ENCODE peak calls at places on chromosomes 5 and 9, in seven cellular contexts. One of them, this sample, is unnamed.

GRCh38 chr5:55421074-55421529 is 113.3 kb downstream of the MTREX start:
- DNase-seq in SK-N-SH: no peak
- DNase-seq in mammary epithelial cell: peak; percentile 64
- DNase-seq in OCI-LY7: no peak
- DNase-seq in PC-3: peak; percentile 8
- DNase-seq in H9: no peak
- DNase-seq in K562: no peak
- DNase-seq in this sample: no peak

GRCh38 chr5:177333420-177334154 is 17.9 kb downstream of the LMAN2 start:
- DNase-seq in SK-N-SH: no peak
- DNase-seq in mammary epithelial cell: no peak
- DNase-seq in OCI-LY7: no peak
- DNase-seq in PC-3: no peak
- DNase-seq in H9: no peak
- DNase-seq in K562: no peak
- DNase-seq in this sample: no peak

GRCh38 chr9:33101104-33101951 is 24.9 kb upstream of the SMU1 start:
- DNase-seq in SK-N-SH: no peak
- DNase-seq in mammary epithelial cell: peak; percentile 64
- DNase-seq in OCI-LY7: no peak
- DNase-seq in PC-3: peak; percentile 78
- DNase-seq in H9: no peak
- DNase-seq in K562: no peak
- DNase-seq in this sample: no peak

GRCh38 chr5:27682600-27682999 is 644.2 kb upstream of the CDH9 start:
- DNase-seq in SK-N-SH: no peak
- DNase-seq in mammary epithelial cell: peak; percentile 10
- DNase-seq in OCI-LY7: no peak
- DNase-seq in PC-3: peak; percentile 40
- DNase-seq in H9: peak; percentile 61
- DNase-seq in K562: no peak
- DNase-seq in this sample: peak; percentile 5

GRCh38 chr5:133706732-133707430 is 94.5 kb upstream of the FSTL4 start:
- DNase-seq in SK-N-SH: no peak
- DNase-seq in mammary epithelial cell: no peak
- DNase-seq in OCI-LY7: no peak
- DNase-seq in PC-3: no peak
- DNase-seq in H9: peak; percentile 11
- DNase-seq in K562: no peak
- DNase-seq in this sample: no peak

GRCh38 chr5:97658116-97658900 is 475.3 kb upstream of the RIOK2 start:
- DNase-seq in SK-N-SH: no peak
- DNase-seq in mammary epithelial cell: peak; percentile 7
- DNase-seq in OCI-LY7: no peak
- DNase-seq in PC-3: peak; percentile 53
- DNase-seq in H9: no peak
- DNase-seq in K562: no peak
- DNase-seq in this sample: no peak

GRCh38 chr5:135576075-135576599 is 2.7 kb downstream of the CXCL14 start:
- DNase-seq in SK-N-SH: no peak
- DNase-seq in mammary epithelial cell: no peak
- DNase-seq in OCI-LY7: no peak
- DNase-seq in PC-3: no peak
- DNase-seq in H9: peak; percentile 54
- DNase-seq in K562: no peak
- DNase-seq in this sample: no peak

GRCh38 chr9:137759649-137760321 is 117.8 kb upstream of the CACNA1B start:
- DNase-seq in SK-N-SH: no peak
- DNase-seq in mammary epithelial cell: no peak
- DNase-seq in OCI-LY7: no peak
- DNase-seq in PC-3: no peak
- DNase-seq in H9: no peak
- DNase-seq in K562: no peak
- DNase-seq in this sample: no peak

GRCh38 chr5:45507174-45507573 is 189.0 kb downstream of the HCN1 start:
- DNase-seq in SK-N-SH: no peak
- DNase-seq in mammary epithelial cell: no peak
- DNase-seq in OCI-LY7: no peak
- DNase-seq in PC-3: no peak
- DNase-seq in H9: no peak
- DNase-seq in K562: no peak
- DNase-seq in this sample: peak; percentile 10

GRCh38 chr5:160651682-160652645 is 200.0 kb downstream of the ATP10B start:
- DNase-seq in SK-N-SH: no peak
- DNase-seq in mammary epithelial cell: no peak
- DNase-seq in OCI-LY7: no peak
- DNase-seq in PC-3: no peak
- DNase-seq in H9: no peak
- DNase-seq in K562: no peak
- DNase-seq in this sample: no peak

GRCh38 chr5:540215-541147 is 16.2 kb upstream of the SLC9A3 start:
- DNase-seq in SK-N-SH: no peak
- DNase-seq in mammary epithelial cell: no peak
- DNase-seq in OCI-LY7: no peak
- DNase-seq in PC-3: no peak
- DNase-seq in H9: no peak
- DNase-seq in K562: no peak
- DNase-seq in this sample: no peak

GRCh38 chr5:30502277-30502676 is 691.2 kb upstream of the CDH6 start:
- DNase-seq in SK-N-SH: no peak
- DNase-seq in mammary epithelial cell: peak; percentile 72
- DNase-seq in OCI-LY7: no peak
- DNase-seq in PC-3: peak; percentile 78
- DNase-seq in H9: no peak
- DNase-seq in K562: no peak
- DNase-seq in this sample: no peak

GRCh38 chr9:130337784-130338380 is 72.3 kb downstream of the HMCN2 start:
- DNase-seq in SK-N-SH: no peak
- DNase-seq in mammary epithelial cell: no peak
- DNase-seq in OCI-LY7: no peak
- DNase-seq in PC-3: no peak
- DNase-seq in H9: no peak
- DNase-seq in K562: no peak
- DNase-seq in this sample: no peak

GRCh38 chr9:21244841-21245240 is 5.0 kb upstream of the IFNA14 start:
- DNase-seq in SK-N-SH: no peak
- DNase-seq in mammary epithelial cell: no peak
- DNase-seq in OCI-LY7: no peak
- DNase-seq in PC-3: no peak
- DNase-seq in H9: no peak
- DNase-seq in K562: no peak
- DNase-seq in this sample: no peak

GRCh38 chr5:66949066-66949465 is 247.5 kb downstream of the CD180 start:
- DNase-seq in SK-N-SH: no peak
- DNase-seq in mammary epithelial cell: peak; percentile 28
- DNase-seq in OCI-LY7: no peak
- DNase-seq in PC-3: no peak
- DNase-seq in H9: no peak
- DNase-seq in K562: no peak
- DNase-seq in this sample: no peak

GRCh38 chr5:154714271-154714986 is 40.7 kb upstream of the LARP1 start:
- DNase-seq in SK-N-SH: no peak
- DNase-seq in mammary epithelial cell: peak; percentile 4
- DNase-seq in OCI-LY7: no peak
- DNase-seq in PC-3: peak; percentile 17
- DNase-seq in H9: no peak
- DNase-seq in K562: no peak
- DNase-seq in this sample: no peak

GRCh38 chr5:95727764-95728191 is 3.4 kb upstream of the RHOBTB3 start:
- DNase-seq in SK-N-SH: peak; percentile 31
- DNase-seq in mammary epithelial cell: peak; percentile 39
- DNase-seq in OCI-LY7: peak; percentile 52
- DNase-seq in PC-3: peak; percentile 55
- DNase-seq in H9: no peak
- DNase-seq in K562: no peak
- DNase-seq in this sample: peak; percentile 44

GRCh38 chr9:119963258-119963797 is 594.1 kb upstream of the BRINP1 start:
- DNase-seq in SK-N-SH: peak; percentile 69
- DNase-seq in mammary epithelial cell: peak; percentile 30
- DNase-seq in OCI-LY7: no peak
- DNase-seq in PC-3: no peak
- DNase-seq in H9: peak; percentile 85
- DNase-seq in K562: no peak
- DNase-seq in this sample: peak; percentile 30

GRCh38 chr5:51960617-51961115 is 577.4 kb downstream of the ISL1 start:
- DNase-seq in SK-N-SH: peak; percentile 12
- DNase-seq in mammary epithelial cell: peak; percentile 17
- DNase-seq in OCI-LY7: peak; percentile 4
- DNase-seq in PC-3: peak; percentile 60
- DNase-seq in H9: no peak
- DNase-seq in K562: no peak
- DNase-seq in this sample: peak; percentile 12

GRCh38 chr9:96125624-96126023 is 176.4 kb downstream of the HSD17B3 start:
- DNase-seq in SK-N-SH: no peak
- DNase-seq in mammary epithelial cell: no peak
- DNase-seq in OCI-LY7: no peak
- DNase-seq in PC-3: no peak
- DNase-seq in H9: no peak
- DNase-seq in K562: no peak
- DNase-seq in this sample: no peak

GRCh38 chr5:113054899-113055298 is 78.3 kb downstream of the DCP2 start:
- DNase-seq in SK-N-SH: no peak
- DNase-seq in mammary epithelial cell: no peak
- DNase-seq in OCI-LY7: no peak
- DNase-seq in PC-3: no peak
- DNase-seq in H9: peak; percentile 18
- DNase-seq in K562: no peak
- DNase-seq in this sample: no peak

GRCh38 chr9:129555512-129556203 is 65.2 kb downstream of the C9orf50 start:
- DNase-seq in SK-N-SH: no peak
- DNase-seq in mammary epithelial cell: no peak
- DNase-seq in OCI-LY7: no peak
- DNase-seq in PC-3: no peak
- DNase-seq in H9: no peak
- DNase-seq in K562: no peak
- DNase-seq in this sample: no peak

GRCh38 chr5:59039296-59040006 is 456.6 kb downstream of the RAB3C start:
- DNase-seq in SK-N-SH: peak; percentile 87
- DNase-seq in mammary epithelial cell: peak; percentile 63
- DNase-seq in OCI-LY7: no peak
- DNase-seq in PC-3: peak; percentile 37
- DNase-seq in H9: peak; percentile 57
- DNase-seq in K562: no peak
- DNase-seq in this sample: peak; percentile 81

GRCh38 chr5:59037041-59037440 is 454.2 kb downstream of the RAB3C start:
- DNase-seq in SK-N-SH: no peak
- DNase-seq in mammary epithelial cell: no peak
- DNase-seq in OCI-LY7: no peak
- DNase-seq in PC-3: no peak
- DNase-seq in H9: no peak
- DNase-seq in K562: no peak
- DNase-seq in this sample: no peak

GRCh38 chr5:59039003-59039295 is 456.1 kb downstream of the RAB3C start:
- DNase-seq in SK-N-SH: no peak
- DNase-seq in mammary epithelial cell: no peak
- DNase-seq in OCI-LY7: no peak
- DNase-seq in PC-3: no peak
- DNase-seq in H9: peak; percentile 43
- DNase-seq in K562: no peak
- DNase-seq in this sample: no peak

GRCh38 chr5:59037453-59038168 is 454.7 kb downstream of the RAB3C start:
- DNase-seq in SK-N-SH: no peak
- DNase-seq in mammary epithelial cell: no peak
- DNase-seq in OCI-LY7: no peak
- DNase-seq in PC-3: no peak
- DNase-seq in H9: no peak
- DNase-seq in K562: no peak
- DNase-seq in this sample: no peak

GRCh38 chr5:59038169-59039002 is 455.5 kb downstream of the RAB3C start:
- DNase-seq in SK-N-SH: no peak
- DNase-seq in mammary epithelial cell: no peak
- DNase-seq in OCI-LY7: no peak
- DNase-seq in PC-3: no peak
- DNase-seq in H9: peak; percentile 54
- DNase-seq in K562: no peak
- DNase-seq in this sample: peak; percentile 23
- H2AFZ ChIP-seq in SK-N-SH: peak overlapping the region; percentile 93
- H2AFZ ChIP-seq in mammary epithelial cell: peak overlapping the region; percentile 92
- H2AFZ ChIP-seq in OCI-LY7: no peak overlapping the region
- H2AFZ ChIP-seq in PC-3: no peak overlapping the region
- H2AFZ ChIP-seq in H9: no peak overlapping the region
- H2AFZ ChIP-seq in K562: no peak overlapping the region
- H2AFZ ChIP-seq in this sample: peak overlapping the region; percentile 63

GRCh38 chr9:75914002-75914401 is 23.5 kb downstream of the PCSK5 start:
- DNase-seq in SK-N-SH: no peak
- DNase-seq in mammary epithelial cell: no peak
- DNase-seq in OCI-LY7: no peak
- DNase-seq in PC-3: no peak
- DNase-seq in H9: no peak
- DNase-seq in K562: no peak
- DNase-seq in this sample: peak; percentile 23
- H3K4me2 ChIP-seq in SK-N-SH: no peak overlapping the region
- H3K4me2 ChIP-seq in mammary epithelial cell: no peak overlapping the region
- H3K4me2 ChIP-seq in OCI-LY7: no peak overlapping the region
- H3K4me2 ChIP-seq in PC-3: no peak overlapping the region
- H3K4me2 ChIP-seq in H9: no peak overlapping the region
- H3K4me2 ChIP-seq in K562: no peak overlapping the region
- H3K4me2 ChIP-seq in this sample: no peak overlapping the region

GRCh38 chr5:7018601-7019000 is 305.4 kb downstream of the TENT4A start:
- DNase-seq in SK-N-SH: no peak
- DNase-seq in mammary epithelial cell: no peak
- DNase-seq in OCI-LY7: no peak
- DNase-seq in PC-3: no peak
- DNase-seq in H9: no peak
- DNase-seq in K562: no peak
- DNase-seq in this sample: no peak

GRCh38 chr5:7017004-7017770 is 304.0 kb downstream of the TENT4A start:
- DNase-seq in SK-N-SH: no peak
- DNase-seq in mammary epithelial cell: no peak
- DNase-seq in OCI-LY7: no peak
- DNase-seq in PC-3: no peak
- DNase-seq in H9: no peak
- DNase-seq in K562: no peak
- DNase-seq in this sample: no peak

GRCh38 chr5:7018144-7018543 is 304.9 kb downstream of the TENT4A start:
- DNase-seq in SK-N-SH: no peak
- DNase-seq in mammary epithelial cell: no peak
- DNase-seq in OCI-LY7: no peak
- DNase-seq in PC-3: no peak
- DNase-seq in H9: no peak
- DNase-seq in K562: no peak
- DNase-seq in this sample: no peak

GRCh38 chr5:7012057-7012456 is 298.8 kb downstream of the TENT4A start:
- DNase-seq in SK-N-SH: no peak
- DNase-seq in mammary epithelial cell: no peak
- DNase-seq in OCI-LY7: no peak
- DNase-seq in PC-3: no peak
- DNase-seq in H9: no peak
- DNase-seq in K562: no peak
- DNase-seq in this sample: no peak

GRCh38 chr5:7015586-7016256 is 302.5 kb downstream of the TENT4A start:
- DNase-seq in SK-N-SH: no peak
- DNase-seq in mammary epithelial cell: no peak
- DNase-seq in OCI-LY7: no peak
- DNase-seq in PC-3: peak; percentile 47
- DNase-seq in H9: peak; percentile 64
- DNase-seq in K562: no peak
- DNase-seq in this sample: no peak
- H2AFZ ChIP-seq in SK-N-SH: no peak overlapping the region
- H2AFZ ChIP-seq in mammary epithelial cell: no peak overlapping the region
- H2AFZ ChIP-seq in OCI-LY7: no peak overlapping the region
- H2AFZ ChIP-seq in PC-3: no peak overlapping the region
- H2AFZ ChIP-seq in H9: no peak overlapping the region
- H2AFZ ChIP-seq in K562: no peak overlapping the region
- H2AFZ ChIP-seq in this sample: no peak overlapping the region

GRCh38 chr9:105141448-105142101 is 102.9 kb upstream of the SLC44A1 start:
- DNase-seq in SK-N-SH: no peak
- DNase-seq in mammary epithelial cell: no peak
- DNase-seq in OCI-LY7: peak; percentile 33
- DNase-seq in PC-3: no peak
- DNase-seq in H9: no peak
- DNase-seq in K562: no peak
- DNase-seq in this sample: no peak
- H3K4me2 ChIP-seq in SK-N-SH: no peak overlapping the region
- H3K4me2 ChIP-seq in mammary epithelial cell: no peak overlapping the region
- H3K4me2 ChIP-seq in OCI-LY7: no peak overlapping the region
- H3K4me2 ChIP-seq in PC-3: no peak overlapping the region
- H3K4me2 ChIP-seq in H9: no peak overlapping the region
- H3K4me2 ChIP-seq in K562: no peak overlapping the region
- H3K4me2 ChIP-seq in this sample: no peak overlapping the region

This sample was measured in hepatocyte.